ENCODE peak calls at places on chromosomes 5 and 9, in nine cellular contexts. T, M, J, O, H, L, F, W and R are unnamed samples.

GRCh38 chr9:105444130-105444529 is 3.7 kb upstream of the FSD1L start:
- DNase-seq in T (no peak), M (no peak), J (no peak), O (no peak), H (no peak), L (no peak), F (no peak), W (no peak), R (no peak)

GRCh38 chr9:136628287-136628686 is 34.4 kb upstream of the EGFL7 start:
- DNase-seq in T (no peak), M (no peak), J (no peak), O (no peak), H (no peak), L (no peak), F (peak; percentile 32), W (no peak), R (no peak)

GRCh38 chr5:43780586-43780985 is 177.6 kb downstream of the NNT start:
- DNase-seq in T (no peak), M (no peak), J (no peak), O (no peak), H (no peak), L (no peak), F (no peak), W (no peak), R (no peak)

GRCh38 chr9:116389546-116390305 is 236.1 kb downstream of the PAPPA start:
- DNase-seq in T (no peak), M (no peak), J (no peak), O (no peak), H (no peak), L (no peak), F (no peak), W (no peak), R (no peak)

GRCh38 chr9:124594673-124595072 is 87.5 kb upstream of the NR5A1 start:
- DNase-seq in T (no peak), M (no peak), J (no peak), O (no peak), H (no peak), L (no peak), F (no peak), W (no peak), R (no peak)

GRCh38 chr5:5330723-5331530 is 91.5 kb upstream of the ICE1 start:
- DNase-seq in T (no peak), M (no peak), J (no peak), O (no peak), H (no peak), L (no peak), F (no peak), W (no peak), R (no peak)

GRCh38 chr5:90894866-90895420 is 336.3 kb downstream of the ADGRV1 start:
- DNase-seq in T (no peak), M (no peak), J (no peak), O (no peak), H (no peak), L (no peak), F (no peak), W (no peak), R (no peak)

GRCh38 chr5:110817437-110817836 is 78.6 kb downstream of the SLC25A46 start:
- DNase-seq in T (no peak), M (no peak), J (no peak), O (no peak), H (no peak), L (no peak), F (no peak), W (no peak), R (no peak)

GRCh38 chr5:111200828-111201227 is 23.4 kb upstream of the CAMK4 start:
- DNase-seq in T (no peak), M (no peak), J (no peak), O (no peak), H (no peak), L (no peak), F (no peak), W (no peak), R (no peak)

GRCh38 chr5:93099902-93100347 is 481.1 kb downstream of the NR2F1-AS1 start:
- DNase-seq in T (no peak), M (no peak), J (no peak), O (no peak), H (no peak), L (no peak), F (no peak), W (no peak), R (no peak)

GRCh38 chr9:122526602-122527001 is 491 bp downstream of the OR1N1 start:
- DNase-seq in T (no peak), M (no peak), J (no peak), O (no peak), H (no peak), L (no peak), F (no peak), W (no peak), R (no peak)

GRCh38 chr5:149801307-149801985 is 71.3 kb downstream of the PPARGC1B start:
- DNase-seq in T (no peak), M (no peak), J (no peak), O (no peak), H (no peak), L (no peak), F (no peak), W (no peak), R (no peak)

GRCh38 chr9:127753556-127753955 is 18.5 kb upstream of the TOR2A start:
- DNase-seq in T (no peak), M (no peak), J (no peak), O (no peak), H (no peak), L (no peak), F (no peak), W (no peak), R (no peak)

GRCh38 chr9:96480736-96481135 is 30.8 kb downstream of the HABP4 start:
- DNase-seq in T (no peak), M (no peak), J (no peak), O (no peak), H (no peak), L (no peak), F (no peak), W (no peak), R (no peak)

GRCh38 chr9:69885474-69885929 is 64.9 kb downstream of the CFAP95 start:
- DNase-seq in T (no peak), M (no peak), J (no peak), O (no peak), H (peak; percentile 18), L (no peak), F (no peak), W (no peak), R (no peak)

GRCh38 chr5:51172853-51173635 is 210.2 kb upstream of the ISL1 start:
- DNase-seq in T (peak; percentile 88), M (no peak), J (no peak), O (no peak), H (no peak), L (peak; percentile 73), F (no peak), W (no peak), R (peak; percentile 96)

GRCh38 chr9:131432597-131433301 is 38.9 kb downstream of the PRRC2B start:
- DNase-seq in T (no peak), M (no peak), J (no peak), O (no peak), H (no peak), L (no peak), F (no peak), W (no peak), R (no peak)

GRCh38 chr9:5918460-5918859 is 27.8 kb downstream of the MLANA start:
- DNase-seq in T (no peak), M (no peak), J (no peak), O (no peak), H (no peak), L (no peak), F (no peak), W (no peak), R (no peak)

GRCh38 chr5:35263266-35263665 is 33.0 kb upstream of the PRLR start:
- DNase-seq in T (no peak), M (no peak), J (no peak), O (no peak), H (no peak), L (no peak), F (no peak), W (no peak), R (no peak)

GRCh38 chr5:142065273-142065672 is 43.3 kb upstream of the NDFIP1 start:
- DNase-seq in T (no peak), M (no peak), J (no peak), O (peak; percentile 54), H (no peak), L (peak; percentile 87), F (no peak), W (no peak), R (peak; percentile 10)

GRCh38 chr5:43348207-43348606 is 35.0 kb upstream of the HMGCS1 start:
- DNase-seq in T (no peak), M (no peak), J (no peak), O (no peak), H (no peak), L (peak; percentile 23), F (no peak), W (no peak), R (no peak)

GRCh38 chr5:141260458-141261237 is 15.5 kb downstream of the PCDHB15 start:
- DNase-seq in T (no peak), M (no peak), J (no peak), O (no peak), H (no peak), L (no peak), F (no peak), W (no peak), R (no peak)

GRCh38 chr5:89981871-89982773 is 427.4 kb downstream of the CETN3 start:
- DNase-seq in T (no peak), M (no peak), J (no peak), O (no peak), H (no peak), L (no peak), F (no peak), W (no peak), R (peak; percentile 25)

GRCh38 chr9:136328622-136329041 is 1.3 kb downstream of the GPSM1 start:
- DNase-seq in T (no peak), M (no peak), J (no peak), O (no peak), H (no peak), L (no peak), F (no peak), W (no peak), R (no peak)

GRCh38 chr9:93659837-93660177 is 83.4 kb downstream of the PHF2 start:
- DNase-seq in T (no peak), M (no peak), J (no peak), O (no peak), H (no peak), L (no peak), F (peak; percentile 8), W (no peak), R (no peak)

GRCh38 chr5:29001666-29002065 is 1963.3 kb upstream of the CDH9 start:
- DNase-seq in T (no peak), M (no peak), J (no peak), O (no peak), H (no peak), L (no peak), F (no peak), W (no peak), R (no peak)

GRCh38 chr5:112142769-112143270 is 276.3 kb downstream of the EPB41L4A start:
- DNase-seq in T (no peak), M (no peak), J (no peak), O (no peak), H (no peak), L (no peak), F (no peak), W (no peak), R (no peak)

GRCh38 chr9:4339357-4339756 is 39.5 kb upstream of the GLIS3 start:
- DNase-seq in T (peak; percentile 87), M (peak; percentile 77), J (peak; percentile 51), O (no peak), H (peak; percentile 84), L (peak; percentile 1), F (peak; percentile 88), W (peak; percentile 67), R (peak; percentile 60)

GRCh38 chr5:65163698-65164097 is 318.0 kb downstream of the ADAMTS6 start:
- DNase-seq in T (no peak), M (no peak), J (no peak), O (no peak), H (no peak), L (no peak), F (no peak), W (no peak), R (no peak)